ENCODE peak calls at places on chromosome 16, in seven cellular contexts. O, R, Q, W, J, X and B are unnamed samples.

GRCh38 chr16:87335306-87335967 is 18.2 kb upstream of the C16orf95 start:
- DNase-seq in O (no peak), R (no peak), Q (no peak), W (no peak), J (no peak), X (no peak), B (peak)

GRCh38 chr16:86649875-86650274 is 71.5 kb downstream of the FOXL1 start:
- DNase-seq in O (no peak), R (no peak), Q (no peak), W (no peak), J (no peak), X (no peak), B (no peak)

GRCh38 chr16:1150511-1150982 is 2.4 kb upstream of the CACNA1H start:
- DNase-seq in O (no peak), R (peak), Q (no peak), W (peak), J (no peak), X (no peak), B (no peak)

GRCh38 chr16:4510747-4511426 is 27.7 kb downstream of the CDIP1 start:
- DNase-seq in O (no peak), R (no peak), Q (no peak), W (no peak), J (no peak), X (no peak), B (no peak)

GRCh38 chr16:26697826-26698225 is 368.9 kb upstream of the C16orf82 start:
- DNase-seq in O (no peak), R (no peak), Q (no peak), W (no peak), J (no peak), X (no peak), B (no peak)

GRCh38 chr16:1333149-1333812 is at the start of gene BAIAP3:
- DNase-seq in O (no peak), R (no peak), Q (peak), W (peak), J (peak), X (peak), B (no peak)

GRCh38 chr16:10668322-10669045 is 26.2 kb downstream of the TEKT5 start:
- DNase-seq in O (no peak), R (no peak), Q (peak), W (no peak), J (no peak), X (peak), B (no peak)

GRCh38 chr16:89201467-89202377 is 1.4 kb upstream of the SLC22A31 start:
- DNase-seq in O (peak), R (peak), Q (peak), W (peak), J (peak), X (peak), B (peak)

GRCh38 chr16:1212616-1213194 is 12.4 kb downstream of the TPSG1 start:
- DNase-seq in O (no peak), R (no peak), Q (no peak), W (no peak), J (no peak), X (no peak), B (no peak)

GRCh38 chr16:58020628-58021521 is 4.7 kb upstream of the MMP15 start:
- DNase-seq in O (no peak), R (peak), Q (peak), W (peak), J (peak), X (peak), B (peak)

GRCh38 chr16:3971261-3971660 is 90.7 kb upstream of the CREBBP start:
- DNase-seq in O (no peak), R (no peak), Q (no peak), W (no peak), J (no peak), X (no peak), B (no peak)

GRCh38 chr16:14193316-14193871 is 122.3 kb downstream of the MRTFB start:
- DNase-seq in O (no peak), R (no peak), Q (no peak), W (peak), J (no peak), X (no peak), B (no peak)

GRCh38 chr16:88566158-88566557 is 4.0 kb upstream of the ZC3H18 start:
- DNase-seq in O (no peak), R (no peak), Q (no peak), W (no peak), J (no peak), X (no peak), B (no peak)

GRCh38 chr16:11032000-11032921 is 87.9 kb downstream of the CLEC16A start:
- DNase-seq in O (no peak), R (no peak), Q (no peak), W (no peak), J (no peak), X (no peak), B (no peak)

GRCh38 chr16:85334718-85335583 is 222.7 kb upstream of the CIBAR2 start:
- DNase-seq in O (peak), R (no peak), Q (no peak), W (peak), J (peak), X (peak), B (peak)

GRCh38 chr16:84819644-84820304 is at the start of gene CRISPLD2:
- DNase-seq in O (peak), R (peak), Q (peak), W (peak), J (peak), X (peak), B (peak)

GRCh38 chr16:8798535-8799157 is 1.0 kb downstream of the PMM2 start:
- DNase-seq in O (no peak), R (no peak), Q (no peak), W (no peak), J (no peak), X (no peak), B (no peak)

GRCh38 chr16:28136751-28137434 is 73.4 kb upstream of the GSG1L start:
- DNase-seq in O (no peak), R (no peak), Q (peak), W (peak), J (no peak), X (no peak), B (no peak)

GRCh38 chr16:22183901-22184614 is 21.8 kb downstream of the SDR42E2 start:
- DNase-seq in O (no peak), R (no peak), Q (peak), W (no peak), J (no peak), X (peak), B (no peak)

GRCh38 chr16:48831081-48831722 is 221.2 kb upstream of the N4BP1 start:
- DNase-seq in O (no peak), R (peak), Q (no peak), W (no peak), J (no peak), X (peak), B (no peak)

GRCh38 chr16:85276258-85276657 is 164.0 kb upstream of the CIBAR2 start:
- DNase-seq in O (no peak), R (no peak), Q (no peak), W (no peak), J (no peak), X (no peak), B (no peak)

GRCh38 chr16:56983211-56983751 is 6.1 kb upstream of the NLRC5 start:
- DNase-seq in O (peak), R (no peak), Q (no peak), W (no peak), J (no peak), X (no peak), B (no peak)

GRCh38 chr16:28097500-28097899 is 34.0 kb upstream of the GSG1L start:
- DNase-seq in O (peak), R (no peak), Q (no peak), W (no peak), J (no peak), X (no peak), B (no peak)

GRCh38 chr16:23959069-23959800 is 123.5 kb downstream of the PRKCB start:
- DNase-seq in O (no peak), R (no peak), Q (no peak), W (peak), J (no peak), X (no peak), B (no peak)

GRCh38 chr16:46932802-46933201 is 40.7 kb downstream of the DNAJA2 start:
- DNase-seq in O (no peak), R (no peak), Q (no peak), W (no peak), J (no peak), X (no peak), B (no peak)

GRCh38 chr16:50442221-50442620 is 73.4 kb upstream of the BRD7 start:
- DNase-seq in O (no peak), R (no peak), Q (no peak), W (no peak), J (no peak), X (no peak), B (no peak)

GRCh38 chr16:12256880-12257279 is 280.3 kb downstream of the SNX29 start:
- DNase-seq in O (no peak), R (no peak), Q (no peak), W (no peak), J (no peak), X (no peak), B (no peak)

GRCh38 chr16:59527206-59527997 is 793.3 kb upstream of the GOT2 start:
- DNase-seq in O (no peak), R (peak), Q (no peak), W (no peak), J (no peak), X (no peak), B (no peak)

GRCh38 chr16:249431-249830 is 14.8 kb downstream of the FAM234A start:
- DNase-seq in O (peak), R (no peak), Q (no peak), W (no peak), J (no peak), X (no peak), B (no peak)

GRCh38 chr16:15466131-15466530 is 31.7 kb downstream of the BMERB1 start:
- DNase-seq in O (no peak), R (no peak), Q (no peak), W (no peak), J (no peak), X (no peak), B (no peak)

GRCh38 chr16:77833906-77834599 is 45.7 kb downstream of the VAT1L start:
- DNase-seq in O (no peak), R (peak), Q (no peak), W (no peak), J (no peak), X (no peak), B (no peak)

GRCh38 chr16:82758406-82758805 is 131.6 kb downstream of the CDH13 start:
- DNase-seq in O (no peak), R (no peak), Q (no peak), W (no peak), J (no peak), X (no peak), B (no peak)

GRCh38 chr16:12132290-12132689 is 155.8 kb downstream of the SNX29 start:
- DNase-seq in O (no peak), R (no peak), Q (no peak), W (no peak), J (no peak), X (no peak), B (no peak)

GRCh38 chr16:67760206-67760605 is 41.1 kb upstream of the GFOD2 start:
- DNase-seq in O (no peak), R (no peak), Q (no peak), W (no peak), J (no peak), X (no peak), B (peak)

GRCh38 chr16:11224096-11224893 is 31.7 kb downstream of the SOCS1 start:
- DNase-seq in O (peak), R (no peak), Q (no peak), W (peak), J (peak), X (peak), B (peak)

GRCh38 chr16:85806539-85806938 is 7.0 kb downstream of the COX4I1 start:
- DNase-seq in O (no peak), R (no peak), Q (no peak), W (no peak), J (no peak), X (no peak), B (no peak)

GRCh38 chr16:85612191-85612800 is 826 bp upstream of the GSE1 start:
- DNase-seq in O (peak), R (peak), Q (peak), W (peak), J (peak), X (peak), B (peak)

GRCh38 chr16:85798901-85799496 is 345 bp downstream of the EMC8 start:
- DNase-seq in O (peak), R (peak), Q (peak), W (peak), J (no peak), X (no peak), B (peak)